ENCODE peak calls at places on chromosome 7, in five cellular contexts. V, X, T, B and K are unnamed samples.
A peak's percentile ranks its signal among the peaks of the same experiment; 100 is the strongest.

GRCh38 chr7:32177216-32177615 is 107.0 kb upstream of the PDE1C start:
- DNase-seq in V (no peak), X (no peak), B (no peak), T (no peak), K (no peak)

GRCh38 chr7:116030626-116031276 is at the start of gene TFEC:
- DNase-seq in X (peak; percentile 29), V (no peak), B (no peak), T (peak; percentile 58), K (no peak)

GRCh38 chr7:84337386-84337785 is 142.8 kb upstream of the SEMA3A start:
- DNase-seq in V (peak; percentile 24), B (no peak), T (no peak), X (no peak), K (no peak)

GRCh38 chr7:51878869-51879268 is 562.3 kb upstream of the COBL start:
- DNase-seq in V (no peak), B (no peak), X (no peak), T (no peak), K (no peak)

GRCh38 chr7:35784332-35784731 is 16.5 kb upstream of the SEPTIN7 start:
- DNase-seq in V (no peak), T (no peak), X (no peak), B (no peak), K (no peak)

GRCh38 chr7:157594306-157594705 is 257.5 kb downstream of the DNAJB6 start:
- DNase-seq in V (no peak), T (no peak), B (no peak), X (no peak), K (no peak)

GRCh38 chr7:10767771-10768170 is 205.9 kb upstream of the PHF14 start:
- DNase-seq in B (no peak), X (no peak), T (no peak), V (no peak), K (no peak)

GRCh38 chr7:19117081-19117869 is at the start of gene TWIST1:
- DNase-seq in X (peak; percentile 59), T (peak; percentile 79), V (peak; percentile 86), B (no peak), K (no peak)

GRCh38 chr7:148084138-148084537 is 506.4 kb upstream of the C7orf33 start:
- DNase-seq in X (peak; percentile 73), B (peak; percentile 61), V (no peak), T (peak; percentile 63), K (no peak)

GRCh38 chr7:35735396-35735795 is 40.5 kb upstream of the HERPUD2 start:
- DNase-seq in T (no peak), V (no peak), B (no peak), X (no peak), K (no peak)

GRCh38 chr7:42338231-42339222 is 101.5 kb upstream of the GLI3 start:
- DNase-seq in B (no peak), X (peak; percentile 68), T (no peak), V (no peak), K (no peak)

GRCh38 chr7:71659622-71660021 is 527.7 kb downstream of the GALNT17 start:
- DNase-seq in B (no peak), X (no peak), T (no peak), V (no peak), K (no peak)

GRCh38 chr7:141915565-141915964 is 634 bp upstream of the OR9A4 start:
- DNase-seq in T (peak; percentile 49), B (no peak), V (no peak), X (peak; percentile 54), K (peak; percentile 2)

GRCh38 chr7:142463401-142463850 is 205.6 kb upstream of the PRSS58 start:
- DNase-seq in X (peak; percentile 88), T (no peak), B (no peak), V (no peak), K (no peak)

DNA sequence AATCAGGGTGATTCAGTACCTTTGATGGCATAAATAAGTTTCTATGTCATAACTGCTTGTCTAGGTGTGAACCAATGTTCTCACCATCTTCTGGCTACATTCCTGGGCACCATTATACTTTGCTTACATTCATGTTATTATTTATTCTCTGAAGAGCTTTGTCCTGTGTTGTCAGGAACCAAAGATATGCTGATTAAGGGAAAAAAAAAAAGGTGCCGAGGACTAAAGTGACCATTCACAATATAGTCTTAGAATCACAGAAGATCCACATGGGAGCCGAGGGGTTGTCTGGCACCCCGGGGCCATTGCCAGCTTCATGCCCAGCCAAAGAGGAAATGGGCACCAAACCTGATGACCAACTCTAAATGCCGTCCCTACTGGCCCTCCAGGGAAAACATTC is 329.2 kb upstream of the NFE2L3 start:
- DNase-seq in T (no peak), V (no peak), B (no peak), X (no peak), K (no peak)
- TF ChIP-seq CTCF in T (no peak), V (no peak), B (no peak), X (no peak), K (no peak)

DNA sequence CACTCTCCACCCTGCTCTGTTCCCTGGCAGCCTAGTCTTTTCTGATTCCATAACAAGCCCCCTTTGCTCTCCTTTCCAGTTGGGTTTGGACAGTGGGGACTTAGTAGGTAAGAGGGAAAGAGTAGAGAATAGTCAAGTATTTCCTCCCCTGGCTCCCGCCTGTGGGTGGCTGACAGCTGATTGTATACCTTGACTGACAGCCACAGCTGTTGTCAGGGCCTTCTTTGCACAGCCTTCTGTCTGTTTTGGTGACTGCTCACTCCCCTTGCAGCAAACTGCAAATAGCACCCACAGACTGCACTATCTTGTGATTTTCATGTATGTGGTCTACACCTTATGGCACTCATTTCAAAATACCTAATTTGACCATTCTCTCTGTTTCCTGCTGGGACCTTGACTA is 486.3 kb downstream of the ACTR3B start:
- DNase-seq in X (no peak), B (no peak), T (no peak), V (no peak), K (no peak)
- H3K4me3 ChIP-seq in X (no peak overlapping the region), B (no peak overlapping the region), T (no peak overlapping the region), V (no peak overlapping the region), K (no peak overlapping the region)

DNA sequence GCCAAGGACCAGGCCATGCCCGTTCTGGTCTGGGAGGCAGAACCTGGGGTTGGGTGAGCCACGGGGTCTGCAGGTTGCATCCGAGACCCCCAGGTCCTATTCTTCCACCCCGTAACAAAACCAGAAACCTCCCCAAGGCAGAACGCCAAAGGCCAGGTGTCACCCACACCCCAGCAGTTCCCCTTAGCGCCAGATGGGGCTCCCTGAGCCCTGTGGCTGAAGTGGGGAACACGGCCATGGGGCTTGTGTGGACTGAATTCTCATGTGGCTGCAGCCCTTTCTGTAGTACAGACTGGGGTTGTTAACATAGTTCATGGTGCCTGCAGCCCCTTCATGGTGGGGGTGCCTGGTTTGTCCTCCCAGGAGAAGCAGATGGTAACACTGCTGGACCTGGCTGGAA is 10.2 kb downstream of the BRI3 start:
- DNase-seq in X (no peak), V (no peak), T (no peak), B (no peak), K (no peak)
- TF ChIP-seq CTCF in X (peak; percentile 12), V (peak; percentile 16), T (peak; percentile 37), B (no peak), K (peak; percentile 52)

GRCh38 chr7:93830141-93830925 is 60.2 kb downstream of the TFPI2 start:
- DNase-seq in T (no peak), X (no peak), B (no peak), V (no peak), K (no peak)
- H3K4me3 ChIP-seq in T (no peak overlapping the region), X (no peak overlapping the region), B (no peak overlapping the region), V (no peak overlapping the region), K (no peak overlapping the region)

GRCh38 chr7:100612730-100613446 is 548 bp downstream of the MOSPD3 start:
- DNase-seq in B (no peak), V (no peak), X (no peak), T (peak; percentile 53), K (no peak)
- TF ChIP-seq CTCF in B (no peak), V (no peak), X (no peak), T (peak; percentile 15), K (peak; percentile 15)

GRCh38 chr7:55033241-55033846 is 14.5 kb downstream of the EGFR start:
- DNase-seq in X (no peak), V (no peak), T (peak; percentile 14), B (no peak), K (no peak)

GRCh38 chr7:55030314-55030713 is 11.5 kb downstream of the EGFR start:
- DNase-seq in V (no peak), B (no peak), X (no peak), T (no peak), K (no peak)

GRCh38 chr7:55031075-55031474 is 12.3 kb downstream of the EGFR start:
- DNase-seq in B (no peak), T (no peak), V (no peak), X (no peak), K (no peak)

GRCh38 chr7:55034776-55035175 is 16.0 kb downstream of the EGFR start:
- DNase-seq in T (no peak), V (no peak), X (no peak), B (no peak), K (no peak)

DNA sequence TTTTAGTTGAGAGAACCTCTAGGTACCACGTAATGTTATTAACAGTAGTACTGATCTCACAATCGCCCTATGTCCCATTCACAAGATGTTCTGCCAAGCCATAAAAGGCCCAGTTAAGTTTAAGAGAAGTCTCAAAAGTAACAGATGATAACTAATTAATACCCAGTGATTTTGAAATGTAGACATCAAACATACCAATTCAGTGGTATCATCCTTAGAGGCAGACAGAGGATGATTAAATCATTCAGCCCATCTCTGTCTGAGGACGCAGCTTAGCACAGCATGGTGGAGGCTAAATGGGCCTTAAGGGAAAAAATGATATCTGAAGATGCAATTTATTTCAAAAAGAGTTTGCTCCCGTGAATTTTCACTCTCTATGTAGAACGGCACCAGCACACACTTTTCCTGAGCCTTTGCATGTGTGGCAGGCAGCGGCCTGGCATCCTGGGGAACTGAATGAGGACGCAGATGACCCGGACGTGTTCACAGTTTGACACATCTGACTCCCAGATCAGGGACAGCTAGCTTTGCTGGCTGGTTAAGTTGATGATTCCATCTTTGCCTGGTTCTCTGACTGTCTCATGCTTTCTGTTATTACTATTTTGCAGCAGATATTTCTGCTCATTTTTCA is 13.4 kb downstream of the EGFR start:
- DNase-seq in V (no peak), T (no peak), B (no peak), X (no peak), K (no peak)
- H3K4me3 ChIP-seq in V (no peak overlapping the region), T (no peak overlapping the region), B (no peak overlapping the region), X (no peak overlapping the region), K (no peak overlapping the region)

GRCh38 chr7:78081888-78082287 is 283.3 kb downstream of the PHTF2 start:
- DNase-seq in T (peak; percentile 7), X (no peak), V (no peak), B (no peak), K (no peak)
- TF ChIP-seq CTCF in T (no peak), X (no peak), V (no peak), B (no peak), K (no peak)

DNA sequence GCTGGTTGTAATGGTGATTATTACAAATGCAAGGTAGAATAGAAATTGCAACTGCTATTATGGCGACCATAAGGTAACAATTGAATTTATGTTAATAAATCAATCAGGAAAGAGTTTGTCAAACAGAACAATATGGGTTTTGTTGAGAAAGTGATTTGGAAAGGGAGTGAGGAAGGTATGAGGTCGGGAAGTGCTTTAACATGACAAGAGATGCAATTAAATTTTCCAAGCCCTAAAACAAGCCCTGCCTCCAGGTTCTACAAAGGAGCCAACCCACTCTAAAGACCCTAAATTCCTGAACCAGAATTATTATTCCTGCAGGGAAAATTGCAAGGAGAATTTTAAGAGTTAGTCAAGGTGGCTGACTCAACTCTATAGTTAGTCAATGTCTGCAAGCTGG is 363.7 kb downstream of the BMPER start:
- DNase-seq in V (no peak), B (no peak), X (no peak), T (no peak), K (no peak)
- H3K4me3 ChIP-seq in V (no peak overlapping the region), B (no peak overlapping the region), X (no peak overlapping the region), T (no peak overlapping the region), K (no peak overlapping the region)